ENCODE peak calls at places on chromosomes 4 and X, in four cellular contexts. X is GM12878, W is H1, A is HCT116. K is an unnamed sample.

GRCh38 chr4:145937990-145938611 is 522 bp downstream of the ZNF827 start:
- DNase-seq in X (no peak), W (peak; percentile 48), A (no peak), K (no peak)

GRCh38 chr4:98720871-98721480 is 62.6 kb upstream of the TSPAN5 start:
- DNase-seq in X (no peak), W (no peak), A (peak; percentile 35), K (peak; percentile 32)

GRCh38 chrX:15298201-15298600 is 17.2 kb downstream of the ASB11 start:
- DNase-seq in X (no peak), W (no peak), A (no peak), K (no peak)

GRCh38 chr4:183639291-183639690 is 19.7 kb downstream of the RWDD4 start:
- DNase-seq in X (no peak), W (no peak), A (no peak), K (no peak)

GRCh38 chr4:177117256-177117655 is 192.4 kb upstream of the NEIL3 start:
- DNase-seq in X (no peak), W (no peak), A (no peak), K (no peak)

GRCh38 chr4:153075836-153076235 is 128.4 kb upstream of the TRIM2 start:
- DNase-seq in X (no peak), W (no peak), A (no peak), K (no peak)

GRCh38 chr4:145976680-145977079 is 38.1 kb upstream of the ZNF827 start:
- DNase-seq in X (no peak), W (no peak), A (no peak), K (no peak)

GRCh38 chrX:110733166-110733565 is 62.5 kb downstream of the CHRDL1 start:
- DNase-seq in X (no peak), W (no peak), A (no peak), K (no peak)

GRCh38 chr4:7839856-7840255 is 99.8 kb downstream of the AFAP1 start:
- DNase-seq in X (no peak), W (no peak), A (no peak), K (no peak)

GRCh38 chr4:7838136-7838782 is 101.4 kb downstream of the AFAP1 start:
- DNase-seq in X (no peak), W (no peak), A (no peak), K (no peak)

GRCh38 chr4:7843831-7844230 is 95.8 kb downstream of the AFAP1 start:
- DNase-seq in X (no peak), W (no peak), A (no peak), K (no peak)

GRCh38 chr4:7842384-7843279 is 97.0 kb downstream of the AFAP1 start:
- DNase-seq in X (no peak), W (no peak), A (peak; percentile 83), K (peak; percentile 73)

GRCh38 chr4:7841071-7841470 is 98.6 kb downstream of the AFAP1 start:
- DNase-seq in X (no peak), W (no peak), A (no peak), K (no peak)
- TF ChIP-seq SIN3A in X (no peak), W (no peak), A (no peak), K (no peak)

GRCh38 chr4:453267-453666 is 45.7 kb downstream of the ZNF721 start:
- DNase-seq in X (no peak), W (no peak), A (no peak), K (no peak)
- H3K36me3 ChIP-seq in X (peaks cover 23% of the 10 kb centered on the region), W (peaks cover 8% of the 10 kb centered on the region), A (peaks cover 78% of the 10 kb centered on the region), K (no peaks in the 10 kb centered on the region)

DNA sequence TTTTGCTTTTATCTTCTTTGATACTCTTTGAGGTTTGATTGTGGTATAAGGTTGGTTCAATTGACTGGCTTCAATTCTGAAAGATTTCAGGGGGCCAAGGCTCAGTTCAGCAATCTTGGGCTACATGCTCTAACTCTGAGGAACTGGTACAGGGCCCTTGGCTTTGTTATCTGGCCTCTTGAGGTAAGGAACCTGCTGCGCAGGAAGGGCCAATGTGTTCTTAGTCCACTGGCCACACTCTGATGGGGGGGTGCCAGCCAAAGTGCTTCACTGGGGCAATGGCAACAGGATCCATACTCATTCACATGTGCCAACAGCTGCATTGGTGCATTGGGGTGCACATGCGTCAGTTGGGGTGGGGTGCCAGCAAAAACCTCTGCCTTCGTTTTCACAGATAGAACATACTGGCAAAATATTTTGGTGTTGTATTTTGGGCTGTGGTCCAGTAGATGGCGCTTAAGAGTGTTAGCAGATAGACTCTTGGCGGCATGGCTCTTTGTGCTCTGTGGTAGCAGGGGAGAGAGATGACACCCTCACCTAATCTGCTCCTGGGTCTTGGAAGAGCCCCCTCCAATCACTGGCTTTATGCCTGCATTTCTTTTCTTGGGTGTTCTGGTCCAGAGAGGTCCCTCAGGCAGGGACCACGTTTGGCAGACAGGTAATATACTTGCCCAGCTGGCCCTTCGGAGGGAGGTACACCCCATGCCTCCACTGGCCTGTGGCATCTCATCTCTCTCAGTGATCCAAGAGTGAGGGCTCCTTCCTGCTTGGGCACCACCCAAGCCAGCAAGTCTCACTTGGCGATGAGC is 42.9 kb downstream of the NDST3 start:
- DNase-seq in X (no peak), W (peak; percentile 67), A (peak; percentile 32), K (no peak)
- TF ChIP-seq SIN3A in X (no peak), W (no peak), A (no peak), K (no peak)

GRCh38 chrX:119625843-119626242 is 19.6 kb upstream of the NKRF start:
- DNase-seq in X (no peak), W (no peak), A (no peak), K (no peak)
- H3K36me3 ChIP-seq in X (peaks cover 3% of the 10 kb centered on the region), W (no peaks in the 10 kb centered on the region), A (no peaks in the 10 kb centered on the region), K (no peaks in the 10 kb centered on the region)

GRCh38 chr4:94548571-94548970 is 96.8 kb downstream of the PDLIM5 start:
- DNase-seq in X (no peak), W (no peak), A (peak; percentile 43), K (peak; percentile 24)
- TF ChIP-seq SIN3A in X (no peak), W (no peak), A (no peak), K (no peak)

GRCh38 chrX:130066975-130067615 is 43.2 kb downstream of the ELF4 start:
- DNase-seq in X (no peak), W (no peak), A (no peak), K (no peak)
- H3K36me3 ChIP-seq in X (peaks cover 4% of the 10 kb centered on the region), W (no peaks in the 10 kb centered on the region), A (no peaks in the 10 kb centered on the region), K (no peaks in the 10 kb centered on the region)

GRCh38 chrX:30615229-30615628 is 37.7 kb upstream of the TASL start:
- DNase-seq in X (no peak), W (no peak), A (no peak), K (no peak)
- TF ChIP-seq SIN3A in X (no peak), W (no peak), A (no peak), K (no peak)